ENCODE peak calls at places on chromosome 4, in nine cellular contexts. One of them, this sample, is unnamed.

GRCh38 chr4:7381221-7381889 is 53.4 kb downstream of the PSAPL1 start:
- DNase-seq in right atrium auricular region: no peak
- DNase-seq in psoas muscle: no peak
- DNase-seq in AG04450: no peak
- DNase-seq in fibroblast of lung: peak
- DNase-seq in hepatocyte: no peak
- DNase-seq in heart right ventricle: no peak
- DNase-seq in choroid plexus epithelial cell: no peak
- DNase-seq in breast epithelium: no peak
- DNase-seq in this sample: no peak

GRCh38 chr4:47463235-47463956 is at the start of gene COMMD8:
- DNase-seq in AG04450: peak
- DNase-seq in right atrium auricular region: peak
- DNase-seq in choroid plexus epithelial cell: peak
- DNase-seq in heart right ventricle: peak
- DNase-seq in psoas muscle: peak
- DNase-seq in fibroblast of lung: peak
- DNase-seq in breast epithelium: peak
- DNase-seq in hepatocyte: peak
- DNase-seq in this sample: peak

GRCh38 chr4:25020240-25020639 is 10.5 kb downstream of the LGI2 start:
- DNase-seq in psoas muscle: no peak
- DNase-seq in heart right ventricle: no peak
- DNase-seq in right atrium auricular region: no peak
- DNase-seq in breast epithelium: no peak
- DNase-seq in fibroblast of lung: no peak
- DNase-seq in choroid plexus epithelial cell: peak
- DNase-seq in hepatocyte: peak
- DNase-seq in AG04450: no peak
- DNase-seq in this sample: no peak

GRCh38 chr4:186416451-186417060 is 138.8 kb downstream of the MTNR1A start:
- DNase-seq in fibroblast of lung: no peak
- DNase-seq in breast epithelium: no peak
- DNase-seq in AG04450: no peak
- DNase-seq in heart right ventricle: no peak
- DNase-seq in right atrium auricular region: no peak
- DNase-seq in psoas muscle: no peak
- DNase-seq in choroid plexus epithelial cell: no peak
- DNase-seq in hepatocyte: no peak
- DNase-seq in this sample: no peak

GRCh38 chr4:76764251-76764650 is 133.7 kb downstream of the SOWAHB start:
- DNase-seq in breast epithelium: no peak
- DNase-seq in AG04450: no peak
- DNase-seq in right atrium auricular region: no peak
- DNase-seq in heart right ventricle: no peak
- DNase-seq in psoas muscle: no peak
- DNase-seq in choroid plexus epithelial cell: peak
- DNase-seq in fibroblast of lung: peak
- DNase-seq in hepatocyte: no peak
- DNase-seq in this sample: no peak

GRCh38 chr4:144174401-144175067 is 34.0 kb upstream of the GYPA start:
- DNase-seq in AG04450: peak
- DNase-seq in right atrium auricular region: no peak
- DNase-seq in breast epithelium: no peak
- DNase-seq in hepatocyte: peak
- DNase-seq in choroid plexus epithelial cell: peak
- DNase-seq in heart right ventricle: no peak
- DNase-seq in fibroblast of lung: peak
- DNase-seq in psoas muscle: no peak
- DNase-seq in this sample: peak

GRCh38 chr4:87251104-87251503 is 30.7 kb upstream of the KLHL8 start:
- DNase-seq in hepatocyte: no peak
- DNase-seq in psoas muscle: no peak
- DNase-seq in choroid plexus epithelial cell: no peak
- DNase-seq in AG04450: no peak
- DNase-seq in right atrium auricular region: no peak
- DNase-seq in heart right ventricle: peak
- DNase-seq in fibroblast of lung: peak
- DNase-seq in breast epithelium: no peak
- DNase-seq in this sample: no peak

GRCh38 chr4:156344397-156344796 is 390.7 kb upstream of the CTSO start:
- DNase-seq in right atrium auricular region: no peak
- DNase-seq in choroid plexus epithelial cell: no peak
- DNase-seq in AG04450: no peak
- DNase-seq in heart right ventricle: no peak
- DNase-seq in psoas muscle: no peak
- DNase-seq in breast epithelium: no peak
- DNase-seq in fibroblast of lung: no peak
- DNase-seq in hepatocyte: no peak
- DNase-seq in this sample: no peak

GRCh38 chr4:112253382-112254000 is 21.9 kb downstream of the AP1AR start:
- DNase-seq in breast epithelium: no peak
- DNase-seq in right atrium auricular region: no peak
- DNase-seq in AG04450: no peak
- DNase-seq in psoas muscle: no peak
- DNase-seq in hepatocyte: no peak
- DNase-seq in choroid plexus epithelial cell: peak
- DNase-seq in heart right ventricle: no peak
- DNase-seq in fibroblast of lung: no peak
- DNase-seq in this sample: no peak

GRCh38 chr4:146520894-146521542 is 722 bp downstream of the SLC10A7 start:
- DNase-seq in breast epithelium: no peak
- DNase-seq in right atrium auricular region: no peak
- DNase-seq in AG04450: no peak
- DNase-seq in heart right ventricle: peak
- DNase-seq in psoas muscle: no peak
- DNase-seq in choroid plexus epithelial cell: peak
- DNase-seq in fibroblast of lung: peak
- DNase-seq in hepatocyte: peak
- DNase-seq in this sample: peak

GRCh38 chr4:85807247-85807915 is 332.4 kb downstream of the ARHGAP24 start:
- DNase-seq in psoas muscle: peak
- DNase-seq in choroid plexus epithelial cell: peak
- DNase-seq in heart right ventricle: peak
- DNase-seq in breast epithelium: no peak
- DNase-seq in fibroblast of lung: peak
- DNase-seq in hepatocyte: no peak
- DNase-seq in right atrium auricular region: peak
- DNase-seq in AG04450: no peak
- DNase-seq in this sample: no peak

GRCh38 chr4:141686146-141686775 is 49.9 kb downstream of the IL15 start:
- DNase-seq in hepatocyte: no peak
- DNase-seq in breast epithelium: no peak
- DNase-seq in psoas muscle: no peak
- DNase-seq in heart right ventricle: no peak
- DNase-seq in choroid plexus epithelial cell: peak
- DNase-seq in right atrium auricular region: no peak
- DNase-seq in fibroblast of lung: peak
- DNase-seq in AG04450: no peak
- DNase-seq in this sample: no peak

GRCh38 chr4:176883681-176884418 is 91.1 kb upstream of the VEGFC start:
- DNase-seq in hepatocyte: no peak
- DNase-seq in right atrium auricular region: no peak
- DNase-seq in fibroblast of lung: peak
- DNase-seq in breast epithelium: no peak
- DNase-seq in choroid plexus epithelial cell: peak
- DNase-seq in psoas muscle: no peak
- DNase-seq in heart right ventricle: no peak
- DNase-seq in AG04450: peak
- DNase-seq in this sample: no peak

GRCh38 chr4:156493858-156494257 is 477.7 kb downstream of the PDGFC start:
- DNase-seq in AG04450: no peak
- DNase-seq in fibroblast of lung: peak
- DNase-seq in breast epithelium: no peak
- DNase-seq in right atrium auricular region: no peak
- DNase-seq in heart right ventricle: no peak
- DNase-seq in choroid plexus epithelial cell: no peak
- DNase-seq in psoas muscle: no peak
- DNase-seq in hepatocyte: no peak
- DNase-seq in this sample: no peak

GRCh38 chr4:159283697-159284492 is 181.0 kb downstream of the RAPGEF2 start:
- DNase-seq in breast epithelium: no peak
- DNase-seq in choroid plexus epithelial cell: peak
- DNase-seq in fibroblast of lung: peak
- DNase-seq in hepatocyte: no peak
- DNase-seq in AG04450: peak
- DNase-seq in psoas muscle: no peak
- DNase-seq in right atrium auricular region: no peak
- DNase-seq in heart right ventricle: no peak
- DNase-seq in this sample: no peak

GRCh38 chr4:8451440-8452182 is 11.0 kb downstream of the TRMT44 start:
- DNase-seq in fibroblast of lung: no peak
- DNase-seq in psoas muscle: no peak
- DNase-seq in breast epithelium: peak
- DNase-seq in AG04450: no peak
- DNase-seq in right atrium auricular region: no peak
- DNase-seq in hepatocyte: peak
- DNase-seq in heart right ventricle: no peak
- DNase-seq in choroid plexus epithelial cell: no peak
- DNase-seq in this sample: no peak

GRCh38 chr4:173490256-173490655 is 39.8 kb downstream of the HAND2 start:
- DNase-seq in fibroblast of lung: no peak
- DNase-seq in hepatocyte: no peak
- DNase-seq in heart right ventricle: no peak
- DNase-seq in right atrium auricular region: no peak
- DNase-seq in breast epithelium: no peak
- DNase-seq in psoas muscle: no peak
- DNase-seq in AG04450: no peak
- DNase-seq in choroid plexus epithelial cell: no peak
- DNase-seq in this sample: no peak

GRCh38 chr4:21628916-21629315 is 319.7 kb downstream of the KCNIP4 start:
- DNase-seq in right atrium auricular region: no peak
- DNase-seq in AG04450: no peak
- DNase-seq in choroid plexus epithelial cell: no peak
- DNase-seq in heart right ventricle: no peak
- DNase-seq in breast epithelium: no peak
- DNase-seq in fibroblast of lung: no peak
- DNase-seq in hepatocyte: no peak
- DNase-seq in psoas muscle: no peak
- DNase-seq in this sample: no peak

DNA sequence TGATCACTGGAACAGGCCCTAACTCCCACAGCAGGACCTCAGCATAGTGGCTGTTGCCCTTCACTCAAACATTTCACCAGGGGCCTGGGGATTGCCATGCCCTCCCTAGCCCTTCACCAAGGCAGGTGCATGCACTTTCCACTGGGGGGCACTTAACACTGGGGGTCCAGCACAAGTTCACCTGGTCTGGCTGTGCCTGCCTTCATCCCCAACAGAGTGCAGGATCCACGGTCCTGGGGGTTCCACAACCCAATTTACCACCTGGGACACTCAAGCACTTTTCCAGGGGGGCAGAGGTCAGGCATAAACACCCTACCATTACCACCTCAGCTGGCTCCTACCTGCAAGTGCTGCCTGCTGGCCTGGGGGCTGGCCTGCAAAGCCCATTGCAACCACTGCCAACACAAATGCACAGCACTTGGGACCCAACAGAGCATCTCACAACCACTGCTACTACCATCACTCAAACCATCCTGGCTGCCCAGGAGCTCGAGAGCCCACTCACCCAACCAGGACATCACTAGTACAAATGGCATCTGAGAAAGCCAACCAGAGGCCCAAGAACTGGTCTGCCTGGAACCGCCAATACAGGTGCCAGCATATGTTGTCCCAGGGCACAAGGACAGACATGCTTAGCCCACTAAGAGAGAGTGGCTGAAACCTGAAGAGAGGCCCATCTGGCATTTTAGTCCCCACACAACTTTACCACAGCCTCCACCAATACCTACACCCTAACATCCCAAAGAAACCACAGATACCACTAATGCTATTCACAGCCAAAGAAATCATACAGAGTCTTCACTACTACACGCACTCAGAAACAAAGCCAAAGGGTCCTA is 43.1 kb downstream of the NAT8L start:
- DNase-seq in heart right ventricle: no peak
- DNase-seq in breast epithelium: no peak
- DNase-seq in hepatocyte: no peak
- DNase-seq in right atrium auricular region: no peak
- DNase-seq in AG04450: no peak
- DNase-seq in fibroblast of lung: no peak
- DNase-seq in psoas muscle: no peak
- DNase-seq in choroid plexus epithelial cell: no peak
- DNase-seq in this sample: no peak
- TF ChIP-seq CTCF in heart right ventricle: no peak
- TF ChIP-seq CTCF in breast epithelium: no peak
- TF ChIP-seq CTCF in hepatocyte: no peak
- TF ChIP-seq CTCF in right atrium auricular region: no peak
- TF ChIP-seq CTCF in AG04450: no peak
- TF ChIP-seq CTCF in fibroblast of lung: no peak
- TF ChIP-seq CTCF in psoas muscle: no peak
- TF ChIP-seq CTCF in choroid plexus epithelial cell: no peak
- TF ChIP-seq CTCF in this sample: no peak

GRCh38 chr4:71709961-71710360 is 73.9 kb downstream of the GC start:
- DNase-seq in hepatocyte: no peak
- DNase-seq in breast epithelium: no peak
- DNase-seq in choroid plexus epithelial cell: no peak
- DNase-seq in psoas muscle: no peak
- DNase-seq in fibroblast of lung: no peak
- DNase-seq in right atrium auricular region: no peak
- DNase-seq in AG04450: no peak
- DNase-seq in heart right ventricle: no peak
- DNase-seq in this sample: no peak
- H3K4me3 ChIP-seq in hepatocyte: no peak
- H3K4me3 ChIP-seq in breast epithelium: no peak
- H3K4me3 ChIP-seq in choroid plexus epithelial cell: no peak
- H3K4me3 ChIP-seq in psoas muscle: no peak
- H3K4me3 ChIP-seq in fibroblast of lung: no peak
- H3K4me3 ChIP-seq in right atrium auricular region: no peak
- H3K4me3 ChIP-seq in AG04450: no peak
- H3K4me3 ChIP-seq in heart right ventricle: no peak
- H3K4me3 ChIP-seq in this sample: no peak

GRCh38 chr4:164021947-164022346 is 527.5 kb downstream of the TMA16 start:
- DNase-seq in AG04450: no peak
- DNase-seq in hepatocyte: no peak
- DNase-seq in breast epithelium: no peak
- DNase-seq in fibroblast of lung: no peak
- DNase-seq in choroid plexus epithelial cell: no peak
- DNase-seq in psoas muscle: no peak
- DNase-seq in right atrium auricular region: no peak
- DNase-seq in heart right ventricle: no peak
- DNase-seq in this sample: no peak

GRCh38 chr4:164027805-164028204 is 533.3 kb downstream of the TMA16 start:
- DNase-seq in heart right ventricle: no peak
- DNase-seq in psoas muscle: no peak
- DNase-seq in breast epithelium: no peak
- DNase-seq in choroid plexus epithelial cell: no peak
- DNase-seq in hepatocyte: no peak
- DNase-seq in right atrium auricular region: no peak
- DNase-seq in AG04450: no peak
- DNase-seq in fibroblast of lung: no peak
- DNase-seq in this sample: no peak

GRCh38 chr4:164023214-164023613 is 528.7 kb downstream of the TMA16 start:
- DNase-seq in right atrium auricular region: no peak
- DNase-seq in hepatocyte: no peak
- DNase-seq in choroid plexus epithelial cell: no peak
- DNase-seq in fibroblast of lung: no peak
- DNase-seq in heart right ventricle: no peak
- DNase-seq in AG04450: no peak
- DNase-seq in psoas muscle: no peak
- DNase-seq in breast epithelium: no peak
- DNase-seq in this sample: no peak
- TF ChIP-seq CTCF in right atrium auricular region: no peak
- TF ChIP-seq CTCF in hepatocyte: no peak
- TF ChIP-seq CTCF in choroid plexus epithelial cell: no peak
- TF ChIP-seq CTCF in fibroblast of lung: no peak
- TF ChIP-seq CTCF in heart right ventricle: no peak
- TF ChIP-seq CTCF in AG04450: no peak
- TF ChIP-seq CTCF in psoas muscle: no peak
- TF ChIP-seq CTCF in breast epithelium: no peak
- TF ChIP-seq CTCF in this sample: peak

GRCh38 chr4:44446191-44446590 is 2.4 kb downstream of the KCTD8 start:
- DNase-seq in breast epithelium: no peak
- DNase-seq in AG04450: no peak
- DNase-seq in hepatocyte: no peak
- DNase-seq in heart right ventricle: no peak
- DNase-seq in psoas muscle: no peak
- DNase-seq in right atrium auricular region: no peak
- DNase-seq in choroid plexus epithelial cell: no peak
- DNase-seq in fibroblast of lung: peak
- DNase-seq in this sample: no peak
- H3K4me3 ChIP-seq in breast epithelium: peak
- H3K4me3 ChIP-seq in AG04450: no peak
- H3K4me3 ChIP-seq in hepatocyte: no peak
- H3K4me3 ChIP-seq in heart right ventricle: peak
- H3K4me3 ChIP-seq in psoas muscle: peak
- H3K4me3 ChIP-seq in right atrium auricular region: no peak
- H3K4me3 ChIP-seq in choroid plexus epithelial cell: no peak
- H3K4me3 ChIP-seq in fibroblast of lung: no peak
- H3K4me3 ChIP-seq in this sample: no peak

This sample was measured in LNCaP clone FGC.